ENCODE peak calls at places on chromosomes 11 and 22, in five cellular contexts. C, R, X, F and E are unnamed samples.

GRCh38 chr11:130312046-130312445 is 2.7 kb downstream of the ZBTB44 start:
- DNase-seq in C (no peak), F (no peak), X (no peak), R (no peak), E (no peak)

GRCh38 chr11:69941546-69942332 is 122.5 kb upstream of the FGF3 start:
- DNase-seq in X (no peak), R (no peak), F (no peak), C (no peak), E (no peak)

GRCh38 chr11:63951779-63952536 is 13.2 kb downstream of the NAA40 start:
- DNase-seq in R (no peak), C (no peak), F (peak; percentile 42), X (no peak), E (no peak)

GRCh38 chr11:85599083-85599482 is 28.1 kb downstream of the DLG2 start:
- DNase-seq in R (no peak), C (no peak), F (no peak), X (no peak), E (no peak)

GRCh38 chr11:121012091-121012490 is 11.8 kb upstream of the TBCEL start:
- DNase-seq in F (no peak), C (no peak), X (no peak), R (no peak), E (no peak)

GRCh38 chr11:119501777-119502405 is 78.9 kb upstream of the THY1 start:
- DNase-seq in X (no peak), R (peak; percentile 89), C (no peak), F (no peak), E (no peak)

GRCh38 chr11:61071208-61071681 is 31.0 kb upstream of the CD5 start:
- DNase-seq in X (peak; percentile 61), R (no peak), F (peak; percentile 77), C (peak; percentile 49), E (no peak)

GRCh38 chr11:103420593-103420992 is 311.4 kb downstream of the DYNC2H1 start:
- DNase-seq in C (no peak), F (no peak), R (no peak), X (no peak), E (no peak)

GRCh38 chr22:24523873-24524272 is 28.7 kb downstream of the UPB1 start:
- DNase-seq in F (no peak), C (no peak), R (no peak), X (no peak), E (no peak)

GRCh38 chr11:119694334-119694733 is 34.7 kb downstream of the NECTIN1 start:
- DNase-seq in R (peak; percentile 21), X (no peak), C (no peak), F (no peak), E (no peak)

GRCh38 chr11:92865352-92865751 is 104.1 kb upstream of the MTNR1B start:
- DNase-seq in X (no peak), F (no peak), R (no peak), C (no peak), E (peak; percentile 67)

GRCh38 chr11:108117746-108118371 is 3.5 kb upstream of the ACAT1 start:
- DNase-seq in C (no peak), X (no peak), R (peak; percentile 71), F (no peak), E (peak; percentile 40)

GRCh38 chr11:99366476-99366992 is 345.8 kb downstream of the CNTN5 start:
- DNase-seq in F (no peak), X (no peak), R (peak; percentile 82), C (no peak), E (no peak)

GRCh38 chr22:22058649-22059475 is 76.3 kb upstream of the TOP3B start:
- DNase-seq in R (no peak), C (no peak), F (no peak), X (no peak), E (no peak)

GRCh38 chr22:27842994-27843431 is 41.5 kb upstream of the MN1 start:
- DNase-seq in C (no peak), F (no peak), R (no peak), X (no peak), E (no peak)

GRCh38 chr11:47398011-47398410 is 10.4 kb upstream of the SLC39A13 start:
- DNase-seq in X (no peak), R (no peak), F (no peak), C (no peak), E (no peak)

GRCh38 chr11:64725601-64726139 is 2.7 kb upstream of the NRXN2 start:
- DNase-seq in R (peak; percentile 42), X (no peak), C (no peak), F (no peak), E (no peak)

GRCh38 chr11:63769044-63769718 is 606 bp upstream of the ZFTA start:
- DNase-seq in X (no peak), F (peak; percentile 30), C (no peak), R (peak; percentile 77), E (no peak)

GRCh38 chr11:14373941-14374646 is 15.1 kb upstream of the RRAS2 start:
- DNase-seq in R (no peak), X (no peak), F (no peak), C (no peak), E (peak; percentile 73)

GRCh38 chr11:113888848-113889247 is 13.5 kb upstream of the USP28 start:
- DNase-seq in R (no peak), X (no peak), C (no peak), F (no peak), E (no peak)

GRCh38 chr11:101482556-101483124 is 101.2 kb downstream of the TRPC6 start:
- DNase-seq in R (no peak), F (no peak), X (no peak), C (no peak), E (no peak)

GRCh38 chr11:118908264-118908663 is 17.5 kb downstream of the BCL9L start:
- DNase-seq in C (no peak), X (no peak), F (peak; percentile 23), R (no peak), E (no peak)

GRCh38 chr22:47779474-47779873 is 1017.0 kb downstream of the TBC1D22A start:
- DNase-seq in C (no peak), F (no peak), R (no peak), X (no peak), E (no peak)

GRCh38 chr22:19520566-19521305 is 3.5 kb downstream of the CLDN5 start:
- DNase-seq in X (no peak), R (no peak), C (no peak), F (no peak), E (no peak)

GRCh38 chr11:45100338-45100737 is 46.1 kb upstream of the PRDM11 start:
- DNase-seq in R (no peak), C (no peak), X (no peak), F (no peak), E (no peak)

GRCh38 chr22:46028069-46028991 is 51.4 kb upstream of the WNT7B start:
- DNase-seq in R (no peak), X (no peak), F (no peak), C (no peak), E (no peak)

GRCh38 chr11:64276653-64277431 is 7.6 kb downstream of the BAD start:
- DNase-seq in C (no peak), X (no peak), F (no peak), R (no peak), E (no peak)

GRCh38 chr11:94895451-94895850 is 77.9 kb downstream of the CWC15 start:
- DNase-seq in C (no peak), F (no peak), R (no peak), X (no peak), E (peak; percentile 40)

GRCh38 chr11:65041206-65042035 is at the start of gene SAC3D1:
- DNase-seq in R (peak; percentile 94), C (no peak), X (no peak), F (peak; percentile 46), E (no peak)

GRCh38 chr11:23336961-23337360 is 476.7 kb upstream of the CCDC179 start:
- DNase-seq in F (no peak), C (no peak), R (no peak), X (no peak), E (no peak)

GRCh38 chr22:28978158-28978557 is 83.5 kb downstream of the C22orf31 start:
- DNase-seq in X (no peak), C (no peak), F (no peak), R (no peak), E (no peak)

GRCh38 chr11:119263352-119263940 is 53.5 kb downstream of the MCAM start:
- DNase-seq in R (no peak), F (no peak), X (no peak), C (no peak), E (no peak)

GRCh38 chr22:45094826-45095225 is 68.9 kb upstream of the NUP50 start:
- DNase-seq in X (no peak), C (no peak), R (no peak), F (no peak), E (no peak)

GRCh38 chr22:19889951-19890350 is 35.3 kb upstream of the GNB1L start:
- DNase-seq in X (no peak), C (peak; percentile 24), F (peak; percentile 44), R (no peak), E (no peak)

GRCh38 chr11:70265341-70265740 is 5.1 kb upstream of the PPFIA1 start:
- DNase-seq in F (no peak), X (no peak), R (no peak), C (no peak), E (no peak)